ENCODE peak calls at places on chromosome 7, in four cellular contexts. Y, I, K and P are unnamed samples. For H3K9me1, the result is how much of the 10 kb centered on the place peaks cover.

GRCh38 chr7:93558705-93559614 is 15.6 kb downstream of the CALCR start:
- DNase-seq in Y (no peak), I (no peak), K (no peak), P (no peak)

GRCh38 chr7:141483044-141483443 is 68.2 kb upstream of the AGK start:
- DNase-seq in Y (no peak), I (no peak), K (no peak), P (no peak)

GRCh38 chr7:68963547-68963946 is 634.7 kb upstream of the AUTS2 start:
- DNase-seq in Y (peak), I (no peak), K (no peak), P (no peak)

GRCh38 chr7:107230334-107230733 is 61.5 kb downstream of the HBP1 start:
- DNase-seq in Y (peak), I (no peak), K (peak), P (peak)

GRCh38 chr7:94289071-94289470 is 105.6 kb upstream of the COL1A2 start:
- DNase-seq in Y (peak), I (peak), K (peak), P (no peak)

GRCh38 chr7:44150966-44151678 is 10.0 kb upstream of the MYL7 start:
- DNase-seq in Y (no peak), I (no peak), K (no peak), P (no peak)

GRCh38 chr7:155992538-155992937 is 180.3 kb upstream of the SHH start:
- DNase-seq in Y (no peak), I (no peak), K (no peak), P (no peak)

GRCh38 chr7:37683263-37684120 is at the start of gene GPR141:
- DNase-seq in Y (no peak), I (no peak), K (peak), P (no peak)

GRCh38 chr7:87624628-87625027 is 3.6 kb upstream of the RUNDC3B start:
- DNase-seq in Y (no peak), I (no peak), K (no peak), P (no peak)

GRCh38 chr7:143416565-143417149 is 8.0 kb upstream of the EPHA1 start:
- DNase-seq in Y (peak), I (peak), K (peak), P (no peak)

GRCh38 chr7:74027683-74028320 is at the start of gene ELN:
- DNase-seq in Y (peak), I (no peak), K (peak), P (no peak)

GRCh38 chr7:134449596-134450194 is 9.2 kb downstream of the AKR1B1 start:
- DNase-seq in Y (peak), I (no peak), K (no peak), P (no peak)

GRCh38 chr7:79988642-79989041 is 146.0 kb upstream of the GNAI1 start:
- DNase-seq in Y (peak), I (no peak), K (no peak), P (no peak)

GRCh38 chr7:30923774-30924413 is 12.2 kb downstream of the AQP1 start:
- DNase-seq in Y (no peak), I (no peak), K (no peak), P (no peak)

GRCh38 chr7:111383133-111383532 is 179.2 kb downstream of the IMMP2L start:
- DNase-seq in Y (no peak), I (no peak), K (no peak), P (no peak)

GRCh38 chr7:73560035-73560835 is 2.7 kb upstream of the BCL7B start:
- DNase-seq in Y (peak), I (no peak), K (no peak), P (no peak)

DNA sequence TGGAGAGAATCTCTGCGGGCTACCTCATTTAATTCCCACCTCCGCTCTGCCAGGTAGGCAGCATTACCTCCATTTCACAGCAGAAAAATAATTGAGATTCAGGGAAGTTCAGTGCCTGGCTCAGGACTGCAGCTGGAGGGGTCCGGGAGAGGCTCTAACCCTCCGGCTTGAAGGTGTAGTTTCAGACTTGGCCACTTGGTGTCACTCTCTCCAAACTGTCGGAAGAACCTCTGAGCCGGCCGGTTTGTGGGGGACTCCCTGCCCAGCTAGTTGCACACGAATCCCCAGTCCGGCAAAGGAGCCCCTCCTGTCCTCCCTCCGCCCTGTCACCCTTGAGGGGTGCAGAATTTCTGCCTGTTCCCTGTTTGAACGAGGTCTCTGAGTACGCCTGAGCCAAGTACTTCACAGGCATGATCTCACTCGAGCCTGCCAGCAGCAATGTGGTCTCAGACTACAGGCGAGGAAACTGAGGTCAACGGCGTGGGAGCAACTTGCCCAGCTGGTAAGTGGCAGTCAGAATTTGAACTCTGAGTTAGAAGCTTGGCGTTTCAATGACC is 144.7 kb upstream of the ZNF716 start:
- DNase-seq in Y (no peak), I (peak), K (no peak), P (no peak)
- TF ChIP-seq CTCF in Y (no peak), I (no peak), K (no peak), P (no peak)

DNA sequence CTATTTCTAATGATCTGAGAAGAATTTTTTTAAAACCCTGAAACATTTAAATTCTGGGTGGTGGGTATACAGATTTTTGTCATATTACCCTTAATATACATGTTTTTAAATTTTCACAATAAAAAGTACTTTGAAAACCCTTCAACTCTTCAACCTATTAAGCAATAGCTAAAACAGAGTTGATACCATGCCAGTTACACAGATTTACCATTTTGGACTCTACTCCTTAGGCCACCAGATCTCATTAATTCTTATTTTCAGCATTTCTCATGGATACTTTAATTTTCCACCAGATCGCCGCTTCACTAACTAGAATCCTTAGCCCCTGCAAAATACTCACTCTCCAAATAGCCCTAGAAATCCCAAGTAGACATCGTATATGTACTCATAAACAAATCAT is 12.7 kb upstream of the COL28A1 start:
- DNase-seq in Y (no peak), I (no peak), K (no peak), P (no peak)
- H3K9me1 ChIP-seq in Y (under half), I (under half), K (under half), P (under half)

DNA sequence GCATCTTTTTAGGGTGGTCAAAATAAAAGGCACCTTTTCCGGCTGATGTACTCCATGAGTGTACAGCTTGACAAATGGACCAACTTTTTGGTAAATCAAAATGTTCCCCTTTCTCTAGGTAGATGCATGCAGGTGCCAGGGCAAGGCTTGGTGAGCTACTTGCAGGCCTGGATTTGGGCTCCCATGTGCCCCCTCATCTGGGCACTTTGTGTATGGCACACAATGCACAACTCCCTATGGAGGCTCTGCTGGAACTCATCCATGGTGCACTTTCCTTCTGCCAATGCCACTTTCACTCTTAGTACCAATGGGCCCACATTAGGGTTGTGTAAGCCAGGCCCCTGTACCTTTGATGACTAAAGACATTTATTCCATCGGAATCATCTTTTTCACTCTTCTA is 300.8 kb downstream of the SDHAF3 start:
- DNase-seq in Y (no peak), I (no peak), K (no peak), P (no peak)
- TF ChIP-seq CTCF in Y (no peak), I (peak), K (no peak), P (no peak)

DNA sequence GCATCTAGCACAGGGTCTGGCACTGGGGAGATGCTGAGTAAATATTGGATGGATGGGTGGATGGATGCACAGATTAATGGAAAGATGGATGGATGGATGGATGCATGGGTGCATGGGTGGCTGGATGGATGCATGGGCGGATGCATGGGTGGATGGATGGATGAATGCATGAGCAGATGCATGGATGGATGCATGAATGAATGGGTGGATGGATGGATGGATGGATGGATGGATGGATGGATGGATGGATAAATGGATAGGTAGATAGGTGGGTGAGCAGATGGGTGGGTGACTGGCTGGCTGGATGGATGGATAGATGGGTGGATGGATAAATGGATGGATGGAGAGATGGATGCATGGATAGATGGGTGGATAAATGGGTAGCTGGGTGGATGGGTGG is 5.7 kb downstream of the PAX4 start:
- DNase-seq in Y (no peak), I (no peak), K (no peak), P (no peak)
- H3K9me1 ChIP-seq in Y (under half), I (under half), K (under half), P (under half)

GRCh38 chr7:41383596-41383995 is 319.3 kb downstream of the INHBA start:
- DNase-seq in Y (no peak), I (no peak), K (no peak), P (no peak)

GRCh38 chr7:41385996-41386395 is 316.9 kb downstream of the INHBA start:
- DNase-seq in Y (peak), I (no peak), K (no peak), P (peak)

GRCh38 chr7:41384418-41384817 is 318.5 kb downstream of the INHBA start:
- DNase-seq in Y (no peak), I (no peak), K (no peak), P (no peak)
- TF ChIP-seq CTCF in Y (no peak), I (no peak), K (no peak), P (no peak)

DNA sequence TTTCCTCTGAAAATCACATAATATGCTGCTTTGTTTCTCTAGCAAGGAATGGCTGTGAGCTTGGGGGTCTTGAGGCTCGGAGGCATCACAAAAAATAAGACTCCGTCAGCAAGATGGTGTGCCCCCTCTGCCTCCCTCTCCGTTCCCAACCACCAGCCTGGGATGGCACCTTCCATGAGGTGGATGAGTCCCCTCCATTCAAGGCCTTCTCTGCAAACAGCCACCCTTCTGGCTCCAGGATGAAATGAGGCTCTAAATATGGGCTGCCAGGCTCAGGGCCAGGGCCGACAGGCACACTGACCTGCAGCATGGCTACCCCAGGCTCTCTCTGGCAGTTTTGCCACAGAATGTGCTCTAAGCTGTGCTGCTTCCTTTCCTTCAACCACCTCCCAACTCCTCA is 521.5 kb downstream of the PTPRN2 start:
- DNase-seq in Y (no peak), I (no peak), K (no peak), P (no peak)
- H3K9me1 ChIP-seq in Y (under half), I (under half), K (under half), P (under half)

DNA sequence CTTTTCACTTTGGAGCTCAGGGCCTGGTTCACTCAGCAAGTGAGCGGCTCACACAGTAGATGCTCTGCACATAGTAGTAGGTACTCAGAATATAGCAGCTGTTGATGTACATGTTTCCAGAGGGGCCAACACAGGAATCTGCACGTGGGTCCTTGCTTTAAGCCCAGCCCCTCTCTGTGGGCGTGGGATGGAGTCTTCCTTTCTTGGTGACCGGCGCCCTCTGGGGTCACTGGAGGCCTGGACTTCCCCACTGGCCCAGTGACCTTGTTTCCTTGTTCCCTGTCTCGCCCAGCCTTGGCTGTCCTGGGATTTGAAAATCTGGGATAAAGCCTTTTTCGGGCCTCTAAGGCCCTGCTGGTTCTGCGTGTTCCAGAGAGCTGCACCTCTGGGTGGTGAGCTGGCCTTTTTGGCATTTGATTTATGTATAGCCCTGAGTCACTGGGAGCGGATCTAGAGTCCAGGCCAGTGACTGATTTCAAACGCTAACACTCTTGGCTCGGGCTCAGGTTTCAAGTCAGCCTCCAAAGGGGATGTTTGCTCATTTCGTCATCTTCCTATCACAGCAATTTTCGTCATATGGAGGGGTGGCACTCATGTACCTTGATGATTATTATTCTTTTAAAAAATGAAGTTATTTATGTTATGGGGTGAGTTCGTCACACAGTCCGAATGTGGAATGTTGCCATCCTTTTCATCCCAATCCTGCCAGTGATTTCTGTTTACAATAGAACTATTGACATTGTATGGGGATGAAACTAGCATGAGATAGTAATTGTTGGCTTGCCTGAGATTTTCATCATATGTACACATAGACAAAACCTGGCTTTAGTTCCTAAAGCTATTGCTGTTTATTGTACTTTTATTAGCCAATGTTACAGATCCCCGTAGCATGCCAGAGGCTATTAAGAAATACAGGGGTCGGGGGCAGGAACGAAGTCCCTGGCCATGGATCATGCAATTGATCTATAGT is 65.5 kb downstream of the CUX1 start:
- DNase-seq in Y (peak), I (peak), K (peak), P (peak)
- TF ChIP-seq CTCF in Y (no peak), I (no peak), K (no peak), P (no peak)

DNA sequence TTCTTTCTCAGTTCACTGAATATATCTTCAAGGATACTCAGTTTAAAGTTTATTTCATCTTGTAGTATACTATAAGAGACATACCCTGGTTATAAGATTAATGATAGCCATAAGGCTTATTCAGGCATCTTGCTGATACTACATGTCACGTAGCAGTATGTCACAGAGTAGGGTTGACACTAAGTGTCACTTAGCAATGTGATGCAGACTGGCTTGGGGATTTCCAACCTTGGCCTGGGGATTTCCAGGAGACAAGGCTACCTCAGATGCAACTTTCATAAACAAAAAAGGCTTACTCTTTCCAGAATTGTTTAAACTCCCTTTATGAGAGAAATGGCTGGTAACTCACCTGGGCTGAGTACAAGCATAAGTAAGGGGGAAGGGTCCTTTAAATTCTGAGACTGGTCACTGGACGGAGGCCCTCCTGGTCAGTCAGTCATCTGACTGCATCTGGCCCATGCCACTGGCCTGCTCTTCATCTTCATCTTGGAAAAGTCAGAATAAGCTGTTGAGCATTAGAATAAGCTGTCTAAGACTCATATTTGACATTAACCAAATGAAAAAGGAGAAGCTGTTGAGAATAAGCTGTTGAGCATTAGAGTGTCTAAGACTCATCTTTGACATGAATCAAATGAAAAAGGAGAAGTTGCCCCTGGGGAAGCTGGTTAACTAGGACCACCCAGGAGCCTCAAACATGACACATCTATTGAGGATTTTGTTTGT is 9.5 kb downstream of the SLC13A1 start:
- DNase-seq in Y (no peak), I (no peak), K (no peak), P (no peak)
- H3K9me1 ChIP-seq in Y (under half), I (under half), K (under half), P (under half)

GRCh38 chr7:159020987-159021386 is 123.7 kb downstream of the VIPR2 start:
- DNase-seq in Y (no peak), I (peak), K (no peak), P (no peak)
- TF ChIP-seq CTCF in Y (no peak), I (peak), K (no peak), P (no peak)

GRCh38 chr7:129851174-129851573 is 101.6 kb downstream of the UBE2H start:
- DNase-seq in Y (no peak), I (no peak), K (no peak), P (no peak)
- H3K9me1 ChIP-seq in Y (under half), I (under half), K (under half), P (under half)